ENCODE peak calls at places on chromosomes 4 and X, in four cellular contexts. V, J, Y and I are unnamed samples.

GRCh38 chrX:66022742-66023725 is 16.8 kb downstream of the VSIG4 start:
- DNase-seq in V (no peak), J (no peak), Y (no peak), I (no peak)

GRCh38 chrX:103628386-103629290 is at the start of gene TCEAL1:
- DNase-seq in V (no peak), J (peak; percentile 85), Y (peak; percentile 52), I (peak; percentile 74)

GRCh38 chrX:78708171-78708570 is 39.3 kb upstream of the LPAR4 start:
- DNase-seq in V (no peak), J (no peak), Y (no peak), I (no peak)

GRCh38 chrX:38861489-38861888 is 60.2 kb downstream of the MID1IP1 start:
- DNase-seq in V (no peak), J (no peak), Y (no peak), I (no peak)

GRCh38 chrX:100076031-100076430 is 334.0 kb downstream of the PCDH19 start:
- DNase-seq in V (no peak), J (no peak), Y (no peak), I (no peak)

GRCh38 chr4:33013280-33013679 is 2293.1 kb downstream of the PCDH7 start:
- DNase-seq in V (no peak), J (no peak), Y (no peak), I (no peak)

GRCh38 chrX:49166914-49167739 is 4.6 kb downstream of the MAGIX start:
- DNase-seq in V (peak; percentile 69), J (peak; percentile 74), Y (no peak), I (peak; percentile 78)

GRCh38 chr4:13322681-13323101 is 161.4 kb downstream of the RAB28 start:
- DNase-seq in V (no peak), J (no peak), Y (no peak), I (no peak)

GRCh38 chr4:36758779-36759178 is 477.4 kb downstream of the DTHD1 start:
- DNase-seq in V (no peak), J (no peak), Y (no peak), I (no peak)

GRCh38 chr4:168451744-168452394 is 28.4 kb downstream of the DDX60L start:
- DNase-seq in V (no peak), J (no peak), Y (no peak), I (no peak)

GRCh38 chr4:174284181-174284886 is 623 bp downstream of the CEP44 start:
- DNase-seq in V (no peak), J (no peak), Y (no peak), I (no peak)

GRCh38 chr4:1744552-1744951 is 23.2 kb downstream of the TACC3 start:
- DNase-seq in V (no peak), J (no peak), Y (no peak), I (no peak)

GRCh38 chrX:153361781-153362397 is 27.9 kb downstream of the ZNF275 start:
- DNase-seq in V (no peak), J (no peak), Y (no peak), I (no peak)

GRCh38 chr4:157018920-157019490 is 47.4 kb upstream of the PDGFC start:
- DNase-seq in V (no peak), J (no peak), Y (no peak), I (no peak)

GRCh38 chr4:27087306-27088045 is 226.8 kb downstream of the STIM2 start:
- DNase-seq in V (no peak), J (no peak), Y (no peak), I (no peak)

GRCh38 chrX:13939741-13940597 is 89.7 kb downstream of the GEMIN8 start:
- DNase-seq in V (no peak), J (no peak), Y (no peak), I (no peak)

GRCh38 chr4:3865986-3866812 is 100.0 kb downstream of the ADRA2C start:
- DNase-seq in V (no peak), J (no peak), Y (no peak), I (peak; percentile 30)

GRCh38 chrX:19852014-19853005 is 35.1 kb downstream of the SH3KBP1 start:
- DNase-seq in V (no peak), J (no peak), Y (no peak), I (no peak)

GRCh38 chrX:16970977-16971376 is 24.5 kb downstream of the REPS2 start:
- DNase-seq in V (no peak), J (no peak), Y (no peak), I (no peak)

GRCh38 chr4:184235526-184235925 is 17.9 kb upstream of the ENPP6 start:
- DNase-seq in V (no peak), J (no peak), Y (no peak), I (no peak)

GRCh38 chr4:54683616-54684346 is 26.0 kb downstream of the KIT start:
- DNase-seq in V (peak; percentile 24), J (no peak), Y (no peak), I (no peak)

GRCh38 chr4:7266525-7267292 is 74.4 kb downstream of the SORCS2 start:
- DNase-seq in V (no peak), J (no peak), Y (no peak), I (no peak)

GRCh38 chr4:24978291-24979072 is 52.3 kb downstream of the LGI2 start:
- DNase-seq in V (no peak), J (no peak), Y (no peak), I (no peak)

GRCh38 chr4:108991929-108992328 is 229.1 kb upstream of the ETNPPL start:
- DNase-seq in V (no peak), J (no peak), Y (no peak), I (no peak)